ENCODE peak calls at places on chromosomes 12 and 14, in nine cellular contexts. A is HCEC 1CT, T is NCI-H748 treated with DMSO at 0.1 percent for 48 hours, J is GM10248, U is GM13977, Y is A172, X is nephron progenitor cell, O is NCI-H2081, G is AG08396. D is an unnamed sample.

GRCh38 chr14:97709552-97709951 is 912.4 kb downstream of the VRK1 start:
- DNase-seq in A (no peak), T (no peak), J (no peak), U (no peak), Y (no peak), X (no peak), O (no peak), G (no peak), D (no peak)

GRCh38 chr14:101442451-101442850 is 118.8 kb upstream of the DIO3 start:
- DNase-seq in A (no peak), T (no peak), J (no peak), U (no peak), Y (no peak), X (no peak), O (no peak), G (no peak), D (no peak)

GRCh38 chr14:99884834-99885648 is 91.8 kb downstream of the EML1 start:
- DNase-seq in A (peak; percentile 62), T (peak; percentile 67), J (peak; percentile 60), U (peak; percentile 63), Y (peak; percentile 28), X (peak; percentile 32), O (peak; percentile 67), G (peak; percentile 63), D (peak; percentile 40)

GRCh38 chr12:42990387-42990786 is 400.8 kb upstream of the PRICKLE1 start:
- DNase-seq in A (no peak), T (no peak), J (no peak), U (no peak), Y (no peak), X (no peak), O (no peak), G (no peak), D (no peak)

GRCh38 chr12:16019131-16019530 is 108.0 kb downstream of the DERA start:
- DNase-seq in A (no peak), T (no peak), J (no peak), U (no peak), Y (no peak), X (no peak), O (no peak), G (no peak), D (no peak)

GRCh38 chr12:10395390-10395998 is 5.7 kb upstream of the KLRK1 start:
- DNase-seq in A (peak; percentile 83), T (peak; percentile 8), J (peak; percentile 25), U (peak; percentile 12), Y (peak; percentile 51), X (no peak), O (peak; percentile 76), G (peak; percentile 37), D (no peak)

GRCh38 chr14:100840286-100840685 is 14.4 kb downstream of the MEG3 start:
- DNase-seq in A (no peak), T (no peak), J (no peak), U (no peak), Y (no peak), X (no peak), O (no peak), G (no peak), D (no peak)

GRCh38 chr14:94823556-94824341 is 53.8 kb upstream of the GSC start:
- DNase-seq in A (no peak), T (no peak), J (no peak), U (no peak), Y (no peak), X (no peak), O (no peak), G (no peak), D (peak; percentile 76)

GRCh38 chr14:59343585-59343984 is 121.6 kb downstream of the GPR135 start:
- DNase-seq in A (no peak), T (no peak), J (no peak), U (no peak), Y (no peak), X (no peak), O (peak; percentile 14), G (no peak), D (no peak)

GRCh38 chr12:28759334-28759733 is 389.7 kb upstream of the FAR2 start:
- DNase-seq in A (peak; percentile 47), T (no peak), J (no peak), U (no peak), Y (peak; percentile 5), X (no peak), O (no peak), G (peak; percentile 15), D (no peak)

GRCh38 chr14:56211124-56211523 is 92.9 kb downstream of the PELI2 start:
- DNase-seq in A (no peak), T (no peak), J (no peak), U (no peak), Y (no peak), X (no peak), O (no peak), G (no peak), D (no peak)

GRCh38 chr14:75229923-75230792 is 48.5 kb upstream of the FOS start:
- DNase-seq in A (peak; percentile 22), T (no peak), J (peak; percentile 43), U (no peak), Y (peak; percentile 83), X (no peak), O (peak; percentile 40), G (peak; percentile 17), D (peak; percentile 72)

GRCh38 chr12:778615-779014 is 26.2 kb downstream of the WNK1 start:
- DNase-seq in A (no peak), T (no peak), J (no peak), U (no peak), Y (no peak), X (no peak), O (no peak), G (no peak), D (no peak)

GRCh38 chr12:116916714-116917114 is 6.0 kb downstream of the FBXW8 start:
- DNase-seq in A (peak; percentile 88), T (no peak), J (peak; percentile 38), U (peak; percentile 23), Y (peak; percentile 90), X (no peak), O (no peak), G (peak; percentile 65), D (peak; percentile 86)

GRCh38 chr12:124024790-124025189 is 51.8 kb downstream of the ZNF664 start:
- DNase-seq in A (no peak), T (no peak), J (no peak), U (no peak), Y (no peak), X (no peak), O (no peak), G (no peak), D (no peak)